ENCODE peak calls at places on chromosomes 11 and 22, in ten cellular contexts. J is right lobe of liver; C is fibroblast of lung; B is endodermal cell; H is thoracic aorta; W is heart left ventricle; Y is A673; O is GM23248; I is IMR-90; T is CD4-positive, CD25-positive, alpha-beta regulatory T cell. X is an unnamed sample.

GRCh38 chr11:76667271-76667818 is 3.2 kb downstream of the LRRC32 start:
- DNase-seq in C (no peak), O (no peak), H (no peak), J (peak; percentile 30), Y (no peak), I (no peak), W (peak; percentile 56), B (peak; percentile 45), T (peak; percentile 51), X (no peak)

GRCh38 chr11:10301656-10302293 is 3.1 kb upstream of the ADM start:
- DNase-seq in T (no peak), I (peak; percentile 94), C (peak; percentile 95), H (no peak), W (no peak), J (no peak), B (no peak), O (peak; percentile 81), Y (no peak), X (no peak)

GRCh38 chr22:26174280-26174679 is 5.0 kb downstream of the SEZ6L start:
- DNase-seq in T (no peak), I (no peak), C (no peak), B (peak; percentile 91), O (peak; percentile 48), Y (peak; percentile 15), J (no peak), W (no peak), H (no peak), X (no peak)

GRCh38 chr11:69319255-69320106 is 25.5 kb downstream of the MYEOV start:
- DNase-seq in B (peak; percentile 67), J (no peak), Y (no peak), O (peak; percentile 20), I (no peak), T (no peak), C (no peak), H (no peak), W (no peak), X (no peak)

GRCh38 chr11:73325036-73325981 is 17.2 kb downstream of the ARHGEF17 start:
- DNase-seq in Y (no peak), C (peak; percentile 78), O (peak; percentile 45), W (peak; percentile 64), T (no peak), B (no peak), I (peak; percentile 56), H (no peak), J (no peak), X (no peak)

GRCh38 chr22:30305906-30306628 is 16.8 kb upstream of the CASTOR1 start:
- DNase-seq in H (no peak), C (no peak), Y (no peak), J (no peak), O (peak; percentile 30), B (no peak), T (peak; percentile 89), I (no peak), W (no peak), X (no peak)

GRCh38 chr11:60989108-60989650 is 17.7 kb downstream of the CD6 start:
- DNase-seq in B (no peak), C (no peak), W (no peak), Y (no peak), H (no peak), O (no peak), T (no peak), J (no peak), I (no peak), X (no peak)

GRCh38 chr11:101913631-101914030 is 1.2 kb upstream of the CEP126 start:
- DNase-seq in T (no peak), H (no peak), I (no peak), O (no peak), B (no peak), J (no peak), W (no peak), C (no peak), Y (no peak), X (no peak)

GRCh38 chr11:94103476-94103875 is 25.2 kb upstream of the PANX1 start:
- DNase-seq in Y (no peak), W (no peak), B (no peak), J (no peak), H (no peak), I (no peak), C (no peak), T (no peak), O (no peak), X (no peak)
- H3K4me1 ChIP-seq in Y (no peaks in the 10 kb centered on the region), W (no peaks in the 10 kb centered on the region), B (no peaks in the 10 kb centered on the region), J (no peaks in the 10 kb centered on the region), H (no peaks in the 10 kb centered on the region), I (no peaks in the 10 kb centered on the region), C (no peaks in the 10 kb centered on the region), T (no peaks in the 10 kb centered on the region), O (no peaks in the 10 kb centered on the region), X (no peaks in the 10 kb centered on the region)

GRCh38 chr11:96303067-96303466 is 39.9 kb downstream of the MAML2 start:
- DNase-seq in Y (peak; percentile 42), C (peak; percentile 74), I (peak; percentile 87), J (no peak), B (no peak), H (no peak), W (no peak), O (peak; percentile 90), T (no peak), X (no peak)

GRCh38 chr11:96294289-96294688 is 48.7 kb downstream of the MAML2 start:
- DNase-seq in H (no peak), Y (no peak), O (no peak), T (no peak), J (no peak), I (no peak), B (no peak), W (no peak), C (no peak), X (no peak)

GRCh38 chr11:96303980-96304379 is 39.0 kb downstream of the MAML2 start:
- DNase-seq in W (no peak), B (no peak), Y (no peak), I (no peak), J (no peak), O (peak; percentile 24), H (no peak), C (no peak), T (no peak), X (no peak)

GRCh38 chr11:96301818-96302217 is 41.2 kb downstream of the MAML2 start:
- DNase-seq in J (no peak), T (no peak), H (no peak), W (no peak), C (no peak), Y (no peak), O (no peak), B (no peak), I (no peak), X (no peak)

GRCh38 chr11:96299155-96299883 is 43.7 kb downstream of the MAML2 start:
- DNase-seq in C (no peak), B (no peak), O (peak; percentile 13), W (no peak), J (no peak), T (no peak), H (no peak), I (no peak), Y (no peak), X (no peak)
- H3K4me1 ChIP-seq in C (peaks cover 13% of the 10 kb centered on the region), B (no peaks in the 10 kb centered on the region), O (peaks cover 34% of the 10 kb centered on the region), W (peaks cover 54% of the 10 kb centered on the region), J (no peaks in the 10 kb centered on the region), T (peaks cover 10% of the 10 kb centered on the region), H (peaks cover 47% of the 10 kb centered on the region), I (peaks cover 6% of the 10 kb centered on the region), Y (peaks cover 45% of the 10 kb centered on the region), X (peaks cover 14% of the 10 kb centered on the region)

DNA sequence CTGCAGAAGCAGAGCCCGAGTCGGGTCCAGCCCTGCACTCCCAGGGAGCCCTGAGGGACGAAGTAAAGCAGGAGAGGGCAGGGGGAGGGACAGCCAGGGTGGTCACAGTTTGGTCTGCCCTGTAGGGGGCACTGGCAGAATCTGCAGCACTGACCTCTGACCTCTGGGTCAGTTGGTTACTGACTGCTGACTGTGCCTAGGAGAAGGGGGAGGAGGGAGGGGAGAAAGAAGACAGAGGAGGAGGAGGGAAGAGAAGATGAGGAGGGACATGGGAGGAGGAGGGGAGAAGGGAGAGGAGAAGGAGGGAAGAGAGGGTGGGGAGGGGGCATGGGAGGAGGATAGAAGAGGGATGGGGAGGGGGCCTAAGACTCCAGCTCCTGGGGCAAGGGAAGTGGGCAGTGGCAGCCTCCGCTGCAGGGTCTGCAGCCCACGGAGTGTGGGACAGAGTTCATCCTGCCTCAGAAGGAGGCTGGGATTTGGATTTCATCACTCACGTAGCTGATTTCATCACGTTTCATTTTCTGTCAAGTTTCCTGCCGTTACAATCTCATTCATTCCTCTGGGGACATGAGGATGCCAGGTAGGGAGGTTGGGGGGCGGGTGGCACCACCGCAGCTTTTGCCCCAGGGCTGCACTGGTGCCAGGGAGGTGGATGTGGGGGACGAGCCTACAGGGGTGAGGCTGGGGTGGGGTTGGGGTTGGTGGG is 55.2 kb downstream of the FLRT1 start:
- DNase-seq in J (no peak), H (no peak), I (peak; percentile 43), W (no peak), T (no peak), C (peak; percentile 80), O (peak; percentile 62), B (peak; percentile 68), Y (peak; percentile 75), X (peak; percentile 25)
- H3K4me1 ChIP-seq in J (no peaks in the 10 kb centered on the region), H (no peaks in the 10 kb centered on the region), I (peaks cover 34% of the 10 kb centered on the region), W (peaks cover 5% of the 10 kb centered on the region), T (no peaks in the 10 kb centered on the region), C (no peaks in the 10 kb centered on the region), O (peaks cover 6% of the 10 kb centered on the region), B (no peaks in the 10 kb centered on the region), Y (peaks cover 55% of the 10 kb centered on the region), X (no peaks in the 10 kb centered on the region)

GRCh38 chr11:75344761-75345454 is 6.6 kb downstream of the ARRB1 start:
- DNase-seq in C (no peak), T (no peak), H (no peak), O (peak; percentile 69), J (no peak), Y (no peak), B (peak; percentile 59), W (no peak), I (peak; percentile 74), X (no peak)

GRCh38 chr11:75344186-75344585 is 7.3 kb downstream of the ARRB1 start:
- DNase-seq in W (no peak), B (peak; percentile 58), H (no peak), O (no peak), C (no peak), J (no peak), Y (no peak), I (no peak), T (no peak), X (peak; percentile 46)

GRCh38 chr11:75341583-75341982 is 9.9 kb downstream of the ARRB1 start:
- DNase-seq in W (no peak), H (no peak), B (no peak), C (no peak), O (no peak), I (no peak), T (no peak), Y (no peak), J (no peak), X (peak; percentile 65)

GRCh38 chr11:75342231-75342918 is 9.1 kb downstream of the ARRB1 start:
- DNase-seq in B (peak; percentile 63), T (no peak), J (no peak), C (no peak), H (no peak), O (no peak), I (no peak), Y (no peak), W (no peak), X (no peak)

DNA sequence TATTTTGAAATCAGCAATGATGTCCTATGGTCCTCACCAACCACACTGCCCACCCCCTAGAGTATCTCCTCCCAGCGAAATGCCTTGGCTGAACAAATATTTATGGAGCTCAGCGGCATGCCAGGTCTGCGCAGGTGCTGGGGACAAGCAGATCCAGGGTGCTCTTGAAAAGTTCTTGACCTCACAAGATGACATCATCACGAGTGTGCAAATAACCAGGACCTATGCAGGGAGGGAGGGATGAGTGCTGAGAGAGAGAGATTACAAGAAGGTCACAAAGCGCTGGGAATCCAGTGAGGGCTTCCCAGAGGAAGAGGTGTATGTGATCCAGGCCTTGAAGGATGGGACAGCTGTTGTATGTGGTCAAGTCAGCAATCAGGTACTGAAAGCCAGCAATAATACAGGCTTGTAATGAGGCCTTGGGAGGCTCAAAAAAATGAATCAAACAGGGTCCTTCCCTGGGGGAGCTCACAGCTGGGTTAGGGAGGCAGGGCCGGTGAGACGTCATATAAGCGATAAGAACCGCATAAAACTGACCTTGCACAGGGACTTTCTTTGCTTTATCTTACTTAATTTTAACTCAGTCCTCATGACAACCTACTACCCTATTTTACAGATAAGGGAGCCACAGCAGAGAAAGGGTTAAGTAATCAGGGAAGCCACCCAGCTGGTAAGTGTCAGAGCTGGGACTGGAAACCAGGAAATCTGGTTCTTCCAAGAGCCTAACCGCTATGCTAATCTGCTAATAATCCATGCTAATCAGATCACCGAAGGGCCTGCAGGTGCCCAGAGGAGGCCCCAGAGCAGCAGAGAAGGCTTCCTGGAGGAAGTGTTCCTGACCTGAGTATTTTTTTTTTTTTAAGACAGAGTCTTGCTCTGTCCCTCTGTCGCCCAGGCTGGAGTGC is 8.2 kb downstream of the ARRB1 start:
- DNase-seq in B (peak; percentile 87), T (no peak), J (no peak), O (peak; percentile 48), Y (peak; percentile 85), I (peak; percentile 65), H (no peak), W (no peak), C (peak; percentile 62), X (no peak)
- H3K4me1 ChIP-seq in B (peaks cover 41% of the 10 kb centered on the region), T (peaks cover 62% of the 10 kb centered on the region), J (peaks cover 2% of the 10 kb centered on the region), O (peaks cover 41% of the 10 kb centered on the region), Y (peaks cover 94% of the 10 kb centered on the region), I (peaks cover 50% of the 10 kb centered on the region), H (peaks cover 36% of the 10 kb centered on the region), W (peaks cover 100% of the 10 kb centered on the region), C (peaks cover 50% of the 10 kb centered on the region), X (peaks cover 60% of the 10 kb centered on the region)